ENCODE peak calls at places on chromosomes 16 and 17, in nine cellular contexts. T is endothelial cell of umbilical vein, Y is cardiac muscle cell, C is pancreas, L is suprapubic skin, P is HCT116, V is tibial artery, W is right lobe of liver, J is psoas muscle. Q is an unnamed sample. For H3K4me1, the result is how much of the 10 kb centered on the place peaks cover.

GRCh38 chr17:14330492-14330920 is 29.6 kb downstream of the HS3ST3B1 start:
- DNase-seq in L (no peak), W (peak), T (no peak), P (no peak), V (no peak), J (no peak), C (no peak), Y (no peak), Q (no peak)

GRCh38 chr16:89798832-89799370 is 17.5 kb downstream of the FANCA start:
- DNase-seq in Y (peak), J (no peak), W (no peak), L (no peak), T (peak), C (no peak), P (no peak), V (no peak), Q (peak)

GRCh38 chr17:72121164-72122001 is 563 bp downstream of the SOX9 start:
- DNase-seq in C (peak), P (no peak), T (no peak), V (no peak), J (peak), L (no peak), W (peak), Y (peak), Q (peak)

GRCh38 chr16:71537643-71538042 is 11.4 kb downstream of the CHST4 start:
- DNase-seq in Y (peak), J (no peak), C (no peak), L (no peak), T (peak), W (peak), V (no peak), P (peak), Q (peak)

GRCh38 chr16:14354561-14355351 is 275.3 kb downstream of the PARN start:
- DNase-seq in L (no peak), C (no peak), W (no peak), P (no peak), V (no peak), T (no peak), Y (no peak), J (no peak), Q (no peak)

GRCh38 chr17:21239680-21240374 is 13.4 kb downstream of the NATD1 start:
- DNase-seq in Y (peak), T (no peak), L (no peak), V (no peak), W (no peak), C (no peak), J (no peak), P (no peak), Q (no peak)

GRCh38 chr17:2337811-2338657 is 733 bp downstream of the SGSM2 start:
- DNase-seq in J (peak), W (peak), Y (peak), P (no peak), L (peak), T (peak), V (peak), C (peak), Q (peak)

GRCh38 chr17:49787932-49788442 is 494 bp upstream of the KAT7 start:
- DNase-seq in W (no peak), Y (no peak), J (no peak), V (peak), T (no peak), L (no peak), C (no peak), P (no peak), Q (no peak)

GRCh38 chr17:36728030-36728991 is 126.9 kb downstream of the MRM1 start:
- DNase-seq in W (no peak), P (no peak), Y (no peak), V (no peak), C (no peak), T (no peak), L (no peak), J (no peak), Q (no peak)

GRCh38 chr17:47620503-47621245 is 29.0 kb upstream of the KPNB1 start:
- DNase-seq in C (no peak), W (no peak), L (no peak), Y (no peak), V (no peak), T (no peak), P (peak), J (no peak), Q (no peak)

GRCh38 chr16:55390838-55391237 is 66.8 kb downstream of the IRX6 start:
- DNase-seq in J (no peak), T (no peak), Y (no peak), C (no peak), V (no peak), L (no peak), W (no peak), P (no peak), Q (no peak)

GRCh38 chr16:19284207-19284606 is 1.3 kb upstream of the CLEC19A start:
- DNase-seq in P (peak), L (no peak), T (no peak), J (peak), W (peak), V (no peak), Y (no peak), C (peak), Q (no peak)

GRCh38 chr17:64662774-64663367 is 764 bp upstream of the SMURF2 start:
- DNase-seq in W (no peak), L (no peak), P (peak), C (no peak), J (no peak), T (no peak), V (no peak), Y (no peak), Q (no peak)

GRCh38 chr16:81614171-81614570 is 164.9 kb upstream of the PLCG2 start:
- DNase-seq in V (no peak), Y (no peak), J (no peak), L (no peak), W (no peak), C (no peak), P (no peak), T (no peak), Q (no peak)

GRCh38 chr17:28344011-28344410 is 8.4 kb downstream of the TNFAIP1 start:
- DNase-seq in Y (no peak), P (no peak), J (no peak), C (no peak), V (no peak), T (no peak), W (no peak), L (no peak), Q (no peak)

GRCh38 chr17:66842959-66843358 is 8.0 kb downstream of the CACNG5 start:
- DNase-seq in P (no peak), T (no peak), C (no peak), Y (no peak), L (no peak), W (peak), V (no peak), J (no peak), Q (no peak)

GRCh38 chr16:87064731-87065720 is 252.2 kb downstream of the C16orf95 start:
- DNase-seq in P (no peak), W (peak), T (peak), L (no peak), V (no peak), J (no peak), C (no peak), Y (no peak), Q (no peak)

GRCh38 chr17:63697341-63698286 is 2.3 kb downstream of the LIMD2 start:
- DNase-seq in J (peak), P (peak), L (no peak), T (peak), C (peak), V (no peak), Y (no peak), W (peak), Q (peak)

GRCh38 chr17:81867123-81867951 is 3.8 kb downstream of the ARHGDIA start:
- DNase-seq in P (no peak), C (no peak), J (no peak), V (no peak), L (no peak), W (peak), Y (peak), T (no peak), Q (peak)

GRCh38 chr17:75361344-75361743 is 44.1 kb downstream of the GRB2 start:
- DNase-seq in V (no peak), T (no peak), L (no peak), P (no peak), C (no peak), J (no peak), W (no peak), Y (no peak), Q (no peak)

GRCh38 chr17:3770471-3770870 is 30.5 kb downstream of the ITGAE start:
- DNase-seq in T (no peak), P (no peak), V (no peak), Y (no peak), L (no peak), C (no peak), W (no peak), J (no peak), Q (no peak)

GRCh38 chr16:57191056-57191536 is 5.0 kb downstream of the RSPRY1 start:
- DNase-seq in W (no peak), T (peak), L (no peak), C (no peak), J (no peak), Y (no peak), V (no peak), P (no peak), Q (no peak)

GRCh38 chr17:29004081-29004692 is 1.6 kb downstream of the SEZ6 start:
- DNase-seq in W (no peak), J (no peak), P (no peak), L (no peak), T (no peak), C (no peak), V (no peak), Y (peak), Q (no peak)

GRCh38 chr17:82520041-82520910 is 744 bp downstream of the FOXK2 start:
- DNase-seq in T (no peak), L (peak), P (no peak), Y (peak), W (peak), J (peak), V (no peak), C (peak), Q (peak)

GRCh38 chr17:19398301-19399181 is 11.6 kb upstream of the MFAP4 start:
- DNase-seq in C (no peak), V (peak), J (peak), P (no peak), Y (no peak), L (peak), T (peak), W (peak), Q (peak)

GRCh38 chr16:81004646-81005353 is 1.9 kb downstream of the CMC2 start:
- DNase-seq in L (no peak), W (no peak), P (peak), J (no peak), C (no peak), V (no peak), T (peak), Y (peak), Q (no peak)

GRCh38 chr17:75250009-75250471 is 11.4 kb downstream of the GGA3 start:
- DNase-seq in V (no peak), J (peak), Y (no peak), C (no peak), W (no peak), L (no peak), P (no peak), T (peak), Q (no peak)

GRCh38 chr17:7323731-7324437 is 5.3 kb downstream of the NEURL4 start:
- DNase-seq in T (peak), V (peak), J (peak), W (no peak), L (peak), Y (peak), C (peak), P (no peak), Q (peak)

GRCh38 chr16:68737046-68737729 is at the start of gene CDH1:
- DNase-seq in Y (peak), W (peak), J (no peak), V (no peak), P (peak), C (peak), L (peak), T (no peak), Q (no peak)
- H3K27ac ChIP-seq in Y (no peak), W (peak), J (no peak), V (no peak), P (peak), C (peak), L (peak), T (no peak), Q (no peak)

GRCh38 chr17:80477647-80478478 is 1.5 kb upstream of the NPTX1 start:
- DNase-seq in Y (peak), P (no peak), L (no peak), V (no peak), W (no peak), J (no peak), T (peak), C (peak), Q (peak)
- H3K4me3 ChIP-seq in Y (peak), P (no peak), L (peak), V (no peak), W (no peak), J (peak), T (no peak), C (no peak), Q (peak)

GRCh38 chr17:245611-246010 is 64.2 kb upstream of the DOC2B start:
- DNase-seq in L (peak), P (no peak), C (peak), W (peak), T (no peak), Y (no peak), J (no peak), V (peak), Q (peak)
- H3K4me1 ChIP-seq in L (under half), P (under half), C (under half), W (under half), T (under half), Y (under half), J (under half), V (under half), Q (under half)

DNA sequence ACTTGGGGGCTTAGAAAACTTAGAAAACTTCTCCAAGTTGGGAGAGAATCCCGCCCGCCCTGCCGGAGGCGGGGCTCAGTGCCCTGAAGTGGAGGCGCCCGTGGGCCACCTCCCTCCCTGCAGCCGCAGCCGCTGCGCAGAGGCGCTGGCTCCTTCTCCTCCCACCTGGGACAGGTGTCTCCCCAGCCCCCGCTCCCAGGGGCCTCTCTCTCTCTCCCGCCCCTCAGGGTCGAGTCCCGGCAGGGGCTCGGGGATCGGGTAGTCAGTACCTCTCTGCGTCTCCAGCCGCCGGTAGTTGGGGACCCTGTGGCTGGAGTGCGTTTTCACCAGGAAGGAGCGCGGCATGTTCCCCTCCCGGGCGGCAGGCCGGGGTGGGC is 257 bp downstream of the SNAI3 start:
- DNase-seq in L (no peak), J (no peak), P (no peak), W (no peak), Y (no peak), T (no peak), C (peak), V (no peak), Q (peak)
- H3K27ac ChIP-seq in L (no peak), J (peak), P (peak), W (no peak), Y (no peak), T (no peak), C (peak), V (no peak), Q (no peak)

DNA sequence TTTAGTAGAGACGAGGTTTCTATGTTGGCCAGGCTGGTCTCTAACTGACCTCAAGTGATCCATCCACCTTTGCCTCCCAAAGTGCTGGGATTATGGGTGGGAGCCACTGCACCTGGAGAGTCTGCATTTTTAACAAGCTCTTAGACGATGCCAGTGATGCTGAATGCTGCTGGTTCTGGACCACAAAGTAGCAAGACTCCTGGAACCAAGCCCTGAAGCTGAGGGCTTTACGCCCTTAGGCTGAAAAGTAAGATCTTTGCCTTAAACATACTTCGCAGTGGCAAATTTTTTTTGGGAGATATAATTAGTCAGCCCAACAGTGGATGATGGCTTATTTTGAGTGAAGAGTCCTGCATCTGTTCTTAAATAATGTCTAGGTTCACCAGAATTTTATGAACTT is 14.0 kb downstream of the METTL9 start:
- DNase-seq in J (no peak), L (no peak), Y (no peak), W (no peak), P (no peak), C (no peak), T (no peak), V (no peak), Q (no peak)
- H3K4me3 ChIP-seq in J (no peak), L (no peak), Y (no peak), W (no peak), P (no peak), C (no peak), T (no peak), V (no peak), Q (no peak)

GRCh38 chr17:40313660-40314556 is 4.9 kb downstream of the RARA start:
- DNase-seq in J (no peak), C (no peak), Y (no peak), T (no peak), L (no peak), V (no peak), W (peak), P (no peak), Q (no peak)
- H3K4me1 ChIP-seq in J (half or more), C (half or more), Y (half or more), T (half or more), L (half or more), V (under half), W (half or more), P (half or more), Q (under half)

DNA sequence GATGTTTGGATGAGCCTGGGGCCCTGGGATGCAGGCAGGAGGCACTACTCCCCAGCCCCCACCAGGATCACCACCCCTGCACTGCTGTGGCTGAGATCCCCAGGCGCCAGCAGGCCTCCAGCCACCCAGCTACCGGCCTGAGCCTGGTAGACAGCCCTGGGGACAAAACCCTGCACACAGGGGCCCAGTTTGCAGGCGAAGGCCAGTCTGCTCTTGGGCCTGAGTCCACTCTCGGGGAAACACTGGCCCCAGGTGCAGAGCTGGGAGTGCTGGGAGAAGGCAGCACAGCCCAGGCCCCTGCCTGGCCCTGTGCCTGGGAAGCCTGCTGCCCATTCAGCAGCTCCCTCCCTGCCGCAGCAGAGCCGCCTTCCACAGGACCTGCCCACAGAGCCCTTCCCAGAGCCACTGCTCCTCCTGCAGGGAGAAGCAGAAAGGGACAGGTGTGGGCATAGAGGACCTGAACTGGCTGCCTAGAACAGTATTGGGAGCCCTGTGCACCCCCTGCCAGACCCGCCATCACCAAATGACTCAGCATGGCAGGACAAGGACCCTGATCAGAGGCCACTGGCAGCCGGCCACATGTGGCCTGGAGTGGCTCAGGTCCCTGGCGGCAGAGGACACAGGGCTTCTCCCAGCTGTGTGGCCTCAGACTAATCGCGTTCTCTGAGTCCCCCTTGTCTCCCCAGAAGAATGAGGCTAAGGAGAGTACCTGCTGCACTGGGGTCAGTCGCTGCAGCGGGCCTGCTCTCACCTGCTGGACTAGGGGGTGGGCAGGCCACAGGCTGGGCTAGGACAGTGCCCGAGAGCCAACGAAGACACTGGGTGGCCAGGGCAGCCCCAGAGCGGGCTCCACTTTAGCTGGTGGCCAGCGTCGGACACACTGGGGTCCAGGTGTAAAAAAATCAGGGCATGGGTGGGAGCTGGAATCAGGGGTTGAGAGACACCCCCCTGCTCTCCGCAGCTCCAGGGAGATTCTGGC is 10.7 kb downstream of the MSRB1 start:
- DNase-seq in L (no peak), Y (no peak), C (no peak), T (no peak), J (no peak), V (no peak), P (no peak), W (peak), Q (no peak)
- H3K27ac ChIP-seq in L (no peak), Y (no peak), C (no peak), T (no peak), J (no peak), V (no peak), P (peak), W (no peak), Q (no peak)